ENCODE peak calls at places on chromosomes 13 and 19, in four cellular contexts. P is amniotic stem cell, F is heart right ventricle, B is DMS153. S is an unnamed sample.

GRCh38 chr13:50435011-50435410 is 408.5 kb downstream of the DLEU7 start:
- DNase-seq in B (no peak), F (no peak), P (no peak), S (no peak)

GRCh38 chr13:104984296-104984818 is 1551.1 kb downstream of the EFNB2 start:
- DNase-seq in B (no peak), F (peak; percentile 24), P (no peak), S (no peak)

GRCh38 chr19:19320362-19321142 is at the start of the genes MAU2 and SUGP1:
- DNase-seq in F (peak; percentile 88), B (peak; percentile 92), P (peak; percentile 78), S (peak; percentile 97)

GRCh38 chr19:11091343-11092153 is 2.3 kb downstream of the LDLR start:
- DNase-seq in F (no peak), B (peak; percentile 53), P (peak; percentile 74), S (peak; percentile 70)

GRCh38 chr19:33125929-33126388 is 6.0 kb upstream of the WDR88 start:
- DNase-seq in F (no peak), B (peak; percentile 6), P (no peak), S (peak; percentile 8)

GRCh38 chr19:16337809-16338469 is 13.3 kb downstream of the KLF2 start:
- DNase-seq in F (no peak), B (no peak), P (no peak), S (no peak)

GRCh38 chr13:39321578-39321977 is 281.4 kb downstream of the LHFPL6 start:
- DNase-seq in F (no peak), P (no peak), B (no peak), S (no peak)

GRCh38 chr19:8305798-8306197 is 2.4 kb downstream of the CD320 start:
- DNase-seq in B (no peak), P (no peak), F (no peak), S (no peak)

GRCh38 chr19:49793561-49793840 is 19.6 kb downstream of the FUZ start:
- DNase-seq in B (no peak), P (no peak), F (no peak), S (no peak)

GRCh38 chr19:51194527-51195315 is 30.2 kb upstream of the CD33 start:
- DNase-seq in P (no peak), F (no peak), B (no peak), S (no peak)